ENCODE peak calls at places on chromosome 1, in four cellular contexts. One of them, this sample, is unnamed.

GRCh38 chr1:11989669-11990068 is 9.4 kb downstream of the MFN2 start:
- DNase-seq in stimulated activated CD4-positive, alpha-beta T cell treated with anti-CD3 and anti-CD28 coated beads, Interleukin-2, amount 100 ng/mL, for 48 hours: no peak
- DNase-seq in A172: no peak
- DNase-seq in AG10803: no peak
- DNase-seq in this sample: no peak

GRCh38 chr1:27402349-27402754 is 9.9 kb downstream of the GPR3 start:
- DNase-seq in stimulated activated CD4-positive, alpha-beta T cell treated with anti-CD3 and anti-CD28 coated beads, Interleukin-2, amount 100 ng/mL, for 48 hours: no peak
- DNase-seq in AG10803: peak
- DNase-seq in A172: peak
- DNase-seq in this sample: peak

GRCh38 chr1:2967881-2968280 is 53.4 kb upstream of the ACTRT2 start:
- DNase-seq in A172: no peak
- DNase-seq in stimulated activated CD4-positive, alpha-beta T cell treated with anti-CD3 and anti-CD28 coated beads, Interleukin-2, amount 100 ng/mL, for 48 hours: no peak
- DNase-seq in AG10803: no peak
- DNase-seq in this sample: no peak

GRCh38 chr1:208170252-208170651 is 73.9 kb downstream of the PLXNA2 start:
- DNase-seq in A172: no peak
- DNase-seq in stimulated activated CD4-positive, alpha-beta T cell treated with anti-CD3 and anti-CD28 coated beads, Interleukin-2, amount 100 ng/mL, for 48 hours: no peak
- DNase-seq in AG10803: no peak
- DNase-seq in this sample: peak

GRCh38 chr1:15344800-15345710 is 64.6 kb upstream of the EFHD2 start:
- DNase-seq in stimulated activated CD4-positive, alpha-beta T cell treated with anti-CD3 and anti-CD28 coated beads, Interleukin-2, amount 100 ng/mL, for 48 hours: no peak
- DNase-seq in A172: no peak
- DNase-seq in AG10803: no peak
- DNase-seq in this sample: no peak

GRCh38 chr1:235069577-235070563 is 58.8 kb downstream of the TOMM20 start:
- DNase-seq in A172: peak
- DNase-seq in stimulated activated CD4-positive, alpha-beta T cell treated with anti-CD3 and anti-CD28 coated beads, Interleukin-2, amount 100 ng/mL, for 48 hours: no peak
- DNase-seq in AG10803: peak
- DNase-seq in this sample: no peak

GRCh38 chr1:198064181-198064580 is 92.6 kb upstream of the NEK7 start:
- DNase-seq in stimulated activated CD4-positive, alpha-beta T cell treated with anti-CD3 and anti-CD28 coated beads, Interleukin-2, amount 100 ng/mL, for 48 hours: no peak
- DNase-seq in AG10803: peak
- DNase-seq in A172: no peak
- DNase-seq in this sample: no peak

GRCh38 chr1:246681822-246682221 is 42.4 kb upstream of the SCCPDH start:
- DNase-seq in AG10803: no peak
- DNase-seq in A172: no peak
- DNase-seq in stimulated activated CD4-positive, alpha-beta T cell treated with anti-CD3 and anti-CD28 coated beads, Interleukin-2, amount 100 ng/mL, for 48 hours: no peak
- DNase-seq in this sample: no peak

GRCh38 chr1:61581241-61581640 is 143.7 kb downstream of the TM2D1 start:
- DNase-seq in stimulated activated CD4-positive, alpha-beta T cell treated with anti-CD3 and anti-CD28 coated beads, Interleukin-2, amount 100 ng/mL, for 48 hours: no peak
- DNase-seq in A172: no peak
- DNase-seq in AG10803: no peak
- DNase-seq in this sample: no peak

GRCh38 chr1:47582891-47583608 is 145.2 kb downstream of the FOXD2 start:
- DNase-seq in A172: no peak
- DNase-seq in stimulated activated CD4-positive, alpha-beta T cell treated with anti-CD3 and anti-CD28 coated beads, Interleukin-2, amount 100 ng/mL, for 48 hours: no peak
- DNase-seq in AG10803: no peak
- DNase-seq in this sample: no peak

GRCh38 chr1:205444931-205445652 is 10.8 kb downstream of the BLACAT1 start:
- DNase-seq in AG10803: peak
- DNase-seq in A172: peak
- DNase-seq in stimulated activated CD4-positive, alpha-beta T cell treated with anti-CD3 and anti-CD28 coated beads, Interleukin-2, amount 100 ng/mL, for 48 hours: no peak
- DNase-seq in this sample: peak

GRCh38 chr1:201013031-201013485 is 10.5 kb downstream of the KIF21B start:
- DNase-seq in A172: no peak
- DNase-seq in stimulated activated CD4-positive, alpha-beta T cell treated with anti-CD3 and anti-CD28 coated beads, Interleukin-2, amount 100 ng/mL, for 48 hours: no peak
- DNase-seq in AG10803: no peak
- DNase-seq in this sample: no peak

GRCh38 chr1:23167353-23168078 is 1.1 kb downstream of the LUZP1 start:
- DNase-seq in AG10803: peak
- DNase-seq in stimulated activated CD4-positive, alpha-beta T cell treated with anti-CD3 and anti-CD28 coated beads, Interleukin-2, amount 100 ng/mL, for 48 hours: no peak
- DNase-seq in A172: no peak
- DNase-seq in this sample: peak

GRCh38 chr1:27528701-27529637 is 39.0 kb upstream of the WASF2 start:
- DNase-seq in A172: no peak
- DNase-seq in stimulated activated CD4-positive, alpha-beta T cell treated with anti-CD3 and anti-CD28 coated beads, Interleukin-2, amount 100 ng/mL, for 48 hours: no peak
- DNase-seq in AG10803: peak
- DNase-seq in this sample: peak

GRCh38 chr1:66526036-66526435 is 7.9 kb upstream of the SGIP1 start:
- DNase-seq in A172: no peak
- DNase-seq in stimulated activated CD4-positive, alpha-beta T cell treated with anti-CD3 and anti-CD28 coated beads, Interleukin-2, amount 100 ng/mL, for 48 hours: no peak
- DNase-seq in AG10803: no peak
- DNase-seq in this sample: no peak

GRCh38 chr1:203544485-203544884 is 50.5 kb downstream of the OPTC start:
- DNase-seq in stimulated activated CD4-positive, alpha-beta T cell treated with anti-CD3 and anti-CD28 coated beads, Interleukin-2, amount 100 ng/mL, for 48 hours: no peak
- DNase-seq in AG10803: no peak
- DNase-seq in A172: no peak
- DNase-seq in this sample: no peak

GRCh38 chr1:93811646-93812045 is 67.4 kb downstream of the DNTTIP2 start:
- DNase-seq in A172: no peak
- DNase-seq in stimulated activated CD4-positive, alpha-beta T cell treated with anti-CD3 and anti-CD28 coated beads, Interleukin-2, amount 100 ng/mL, for 48 hours: no peak
- DNase-seq in AG10803: peak
- DNase-seq in this sample: no peak

GRCh38 chr1:35556494-35557117 is 597 bp downstream of the KIAA0319L start:
- DNase-seq in A172: no peak
- DNase-seq in AG10803: no peak
- DNase-seq in stimulated activated CD4-positive, alpha-beta T cell treated with anti-CD3 and anti-CD28 coated beads, Interleukin-2, amount 100 ng/mL, for 48 hours: no peak
- DNase-seq in this sample: no peak

GRCh38 chr1:67190942-67191341 is 24.7 kb downstream of the IL23R start:
- DNase-seq in stimulated activated CD4-positive, alpha-beta T cell treated with anti-CD3 and anti-CD28 coated beads, Interleukin-2, amount 100 ng/mL, for 48 hours: no peak
- DNase-seq in AG10803: no peak
- DNase-seq in A172: no peak
- DNase-seq in this sample: no peak

GRCh38 chr1:38500352-38500751 is 359.2 kb downstream of the RRAGC start:
- DNase-seq in A172: no peak
- DNase-seq in AG10803: no peak
- DNase-seq in stimulated activated CD4-positive, alpha-beta T cell treated with anti-CD3 and anti-CD28 coated beads, Interleukin-2, amount 100 ng/mL, for 48 hours: no peak
- DNase-seq in this sample: no peak

GRCh38 chr1:14347186-14347585 is 251.3 kb upstream of the KAZN start:
- DNase-seq in AG10803: no peak
- DNase-seq in A172: no peak
- DNase-seq in stimulated activated CD4-positive, alpha-beta T cell treated with anti-CD3 and anti-CD28 coated beads, Interleukin-2, amount 100 ng/mL, for 48 hours: no peak
- DNase-seq in this sample: no peak

GRCh38 chr1:184219414-184219813 is 167.4 kb upstream of the C1orf21 start:
- DNase-seq in AG10803: no peak
- DNase-seq in stimulated activated CD4-positive, alpha-beta T cell treated with anti-CD3 and anti-CD28 coated beads, Interleukin-2, amount 100 ng/mL, for 48 hours: no peak
- DNase-seq in A172: no peak
- DNase-seq in this sample: no peak

GRCh38 chr1:158246650-158247049 is 7.6 kb upstream of the CD1A start:
- DNase-seq in AG10803: no peak
- DNase-seq in stimulated activated CD4-positive, alpha-beta T cell treated with anti-CD3 and anti-CD28 coated beads, Interleukin-2, amount 100 ng/mL, for 48 hours: no peak
- DNase-seq in A172: no peak
- DNase-seq in this sample: no peak